ENCODE peak calls at places on chromosome 3, in nine cellular contexts. U, I, G, C, M, Q, N, T and D are unnamed samples.

GRCh38 chr3:134312873-134313838 is 61.1 kb downstream of the AMOTL2 start:
- DNase-seq in Q (peak), G (no peak), I (no peak), M (no peak), N (peak), T (no peak), U (no peak), C (peak), D (no peak)

GRCh38 chr3:74562528-74563190 is 51.8 kb downstream of the CNTN3 start:
- DNase-seq in C (no peak), Q (no peak), G (no peak), I (no peak), M (no peak), U (no peak), N (no peak), T (peak), D (no peak)

GRCh38 chr3:73073091-73073707 is 11.7 kb downstream of the EBLN2 start:
- DNase-seq in Q (no peak), G (no peak), C (no peak), U (no peak), M (no peak), N (no peak), T (no peak), I (no peak), D (no peak)

GRCh38 chr3:137525471-137525870 is 238.6 kb upstream of the SOX14 start:
- DNase-seq in U (no peak), N (no peak), C (no peak), I (no peak), M (no peak), G (no peak), Q (no peak), T (no peak), D (no peak)

GRCh38 chr3:50687127-50687751 is 12.5 kb downstream of the DOCK3 start:
- DNase-seq in I (no peak), Q (no peak), T (no peak), N (no peak), C (no peak), U (no peak), M (no peak), G (no peak), D (no peak)

GRCh38 chr3:37162501-37163245 is 11.7 kb downstream of the LRRFIP2 start:
- DNase-seq in U (no peak), Q (no peak), C (no peak), M (no peak), I (no peak), T (no peak), N (no peak), G (no peak), D (no peak)

GRCh38 chr3:106830334-106830733 is 546.9 kb upstream of the CCDC54 start:
- DNase-seq in I (no peak), G (no peak), M (no peak), C (no peak), Q (no peak), U (no peak), T (no peak), N (peak), D (no peak)

GRCh38 chr3:57228734-57229505 is 1.4 kb downstream of the APPL1 start:
- DNase-seq in I (peak), Q (no peak), G (no peak), C (no peak), T (no peak), M (no peak), U (no peak), N (no peak), D (peak)

GRCh38 chr3:13477946-13478345 is 2.2 kb upstream of the HDAC11 start:
- DNase-seq in C (no peak), U (no peak), N (no peak), T (no peak), G (no peak), I (no peak), M (no peak), Q (no peak), D (no peak)

GRCh38 chr3:153273767-153274443 is 111.9 kb downstream of the RAP2B start:
- DNase-seq in U (no peak), T (no peak), G (no peak), C (no peak), M (no peak), I (no peak), N (no peak), Q (no peak), D (no peak)

GRCh38 chr3:186902154-186902553 is 28.2 kb upstream of the ST6GAL1 start:
- DNase-seq in I (no peak), Q (no peak), U (no peak), N (no peak), G (no peak), T (no peak), M (no peak), C (no peak), D (no peak)

GRCh38 chr3:141959921-141960554 is 83.6 kb downstream of the ATP1B3 start:
- DNase-seq in U (no peak), M (no peak), I (no peak), Q (no peak), C (no peak), G (no peak), N (no peak), T (no peak), D (peak)

GRCh38 chr3:39106281-39107055 is 959 bp downstream of the GORASP1 start:
- DNase-seq in G (no peak), M (no peak), N (peak), I (no peak), T (no peak), U (no peak), C (no peak), Q (no peak), D (no peak)

GRCh38 chr3:23941440-23941839 is 3.6 kb upstream of the NR1D2 start:
- DNase-seq in M (no peak), N (no peak), C (no peak), G (no peak), T (no peak), Q (no peak), U (no peak), I (no peak), D (no peak)